ENCODE peak calls at places on chromosomes 7 and 10, in six cellular contexts. O is NCI-H345, Q is HT-29, L is HFF-Myc, T is RPMI8226, D is A549. M is an unnamed sample.
A peak's percentile ranks its signal among the peaks of the same experiment; 100 is the strongest.

GRCh38 chr7:12583181-12583580 is 12.7 kb downstream of the SCIN start:
- DNase-seq in Q (no peak), T (no peak), L (no peak), D (no peak), O (no peak), M (no peak)

GRCh38 chr7:156532016-156532602 is 108.5 kb upstream of the RNF32 start:
- DNase-seq in O (no peak), L (no peak), T (no peak), D (no peak), Q (no peak), M (no peak)

GRCh38 chr10:114386446-114386845 is 17.9 kb downstream of the AFAP1L2 start:
- DNase-seq in D (peak; percentile 26), L (no peak), Q (no peak), T (peak; percentile 40), O (no peak), M (no peak)

GRCh38 chr10:112958275-112958995 is 8.4 kb downstream of the TCF7L2 start:
- DNase-seq in O (no peak), T (no peak), Q (peak; percentile 38), L (peak; percentile 90), D (peak; percentile 60), M (no peak)

GRCh38 chr10:73840403-73841301 is 29.3 kb upstream of the NDST2 start:
- DNase-seq in D (no peak), T (no peak), Q (no peak), L (no peak), O (no peak), M (no peak)

GRCh38 chr10:36603688-36604087 is 521.7 kb upstream of the ANKRD30A start:
- DNase-seq in D (no peak), T (no peak), O (no peak), Q (no peak), L (no peak), M (no peak)

GRCh38 chr7:31126976-31127375 is 74.9 kb downstream of the ADCYAP1R1 start:
- DNase-seq in Q (no peak), L (peak; percentile 16), O (no peak), T (no peak), D (no peak), M (no peak)

GRCh38 chr7:130566168-130566897 is 74.4 kb downstream of the MEST start:
- DNase-seq in L (no peak), Q (no peak), T (no peak), D (no peak), O (no peak), M (peak; percentile 93)

GRCh38 chr10:3527144-3527543 is 257.9 kb downstream of the KLF6 start:
- DNase-seq in O (no peak), Q (no peak), L (no peak), D (no peak), T (no peak), M (no peak)

GRCh38 chr7:17725761-17726160 is 214.5 kb downstream of the SNX13 start:
- DNase-seq in D (no peak), L (no peak), Q (no peak), O (no peak), T (no peak), M (no peak)

GRCh38 chr10:80000541-80000940 is 51.6 kb upstream of the SFTPD start:
- DNase-seq in Q (no peak), D (no peak), L (no peak), O (no peak), T (no peak), M (no peak)

GRCh38 chr10:47165711-47166404 is 134.1 kb upstream of the GDF10 start:
- DNase-seq in D (no peak), Q (no peak), O (no peak), L (no peak), T (peak; percentile 10), M (peak; percentile 71)

GRCh38 chr7:75072978-75073282 is 672 bp downstream of the RCC1L start:
- DNase-seq in L (no peak), D (no peak), O (no peak), T (no peak), Q (no peak), M (no peak)

GRCh38 chr10:73263948-73264347 is 11.5 kb upstream of the MRPS16 start:
- DNase-seq in D (peak; percentile 41), O (no peak), L (no peak), Q (peak; percentile 44), T (no peak), M (no peak)

GRCh38 chr7:39609462-39610149 is 13.8 kb upstream of the RALA start:
- DNase-seq in Q (peak; percentile 52), O (no peak), L (no peak), D (no peak), T (no peak), M (peak; percentile 37)

GRCh38 chr7:80279760-80280159 is 145.1 kb downstream of the GNAI1 start:
- DNase-seq in T (no peak), L (no peak), D (no peak), O (no peak), Q (peak; percentile 76), M (peak; percentile 33)

GRCh38 chr10:107740962-107741690 is 576.6 kb upstream of the SORCS1 start:
- DNase-seq in O (no peak), D (no peak), T (no peak), L (no peak), Q (no peak), M (no peak)

GRCh38 chr7:94675356-94675755 is 19.4 kb upstream of the SGCE start:
- DNase-seq in O (no peak), T (no peak), D (no peak), L (no peak), Q (no peak), M (no peak)

GRCh38 chr10:88152720-88153119 is 289.3 kb downstream of the PTEN start:
- DNase-seq in T (no peak), O (no peak), Q (no peak), L (peak; percentile 100), D (peak; percentile 74), M (no peak)